ENCODE peak calls at places on chromosomes 7 and 10, in ten cellular contexts. E is tibial nerve, G is ovary, K is spleen, U is gastrocnemius medialis, M is prostate gland, J is esophagus squamous epithelium, T is transverse colon, N is H1, A is A549. O is an unnamed sample.

GRCh38 chr10:102718220-102718619 is 3.8 kb downstream of the SFXN2 start:
- DNase-seq in A (no peak), K (no peak), G (peak; percentile 55), M (no peak), T (no peak), E (no peak), N (no peak), U (peak; percentile 44), J (no peak), O (no peak)

GRCh38 chr10:112649492-112650152 is 202.6 kb downstream of the VTI1A start:
- DNase-seq in M (no peak), G (no peak), U (no peak), T (no peak), K (no peak), E (no peak), J (no peak), A (no peak), N (no peak), O (no peak)

GRCh38 chr10:122981066-122981464 is 864 bp downstream of the PSTK start:
- DNase-seq in N (peak; percentile 2), G (no peak), E (no peak), J (no peak), A (peak; percentile 57), T (no peak), K (no peak), M (no peak), U (no peak), O (peak; percentile 69)

GRCh38 chr10:5497289-5497688 is 2.1 kb downstream of the CALML5 start:
- DNase-seq in G (no peak), T (no peak), K (no peak), U (no peak), J (no peak), N (no peak), A (no peak), M (no peak), E (no peak), O (no peak)

GRCh38 chr10:110211455-110211843 is 4.0 kb downstream of the MXI1 start:
- DNase-seq in G (no peak), M (no peak), U (no peak), E (no peak), K (no peak), T (no peak), N (no peak), J (no peak), A (no peak), O (no peak)

GRCh38 chr10:84510121-84510520 is 181.7 kb downstream of the CCSER2 start:
- DNase-seq in T (no peak), M (no peak), G (no peak), E (no peak), N (no peak), U (no peak), A (no peak), J (no peak), K (no peak), O (no peak)

GRCh38 chr7:74183653-74184450 is 9.7 kb downstream of the EIF4H start:
- DNase-seq in U (no peak), G (no peak), K (no peak), N (no peak), M (no peak), E (no peak), J (no peak), A (peak; percentile 41), T (no peak), O (peak; percentile 27)

GRCh38 chr7:112692333-112692732 is 97.9 kb downstream of the TMEM168 start:
- DNase-seq in G (no peak), U (no peak), K (no peak), A (no peak), N (no peak), M (no peak), E (no peak), J (no peak), T (no peak), O (no peak)

GRCh38 chr10:77926566-77927342 is at the start of gene DLG5:
- DNase-seq in K (peak; percentile 79), U (peak; percentile 43), E (peak; percentile 31), J (no peak), N (no peak), T (peak; percentile 75), A (no peak), M (peak; percentile 76), G (peak; percentile 83), O (peak; percentile 74)

DNA sequence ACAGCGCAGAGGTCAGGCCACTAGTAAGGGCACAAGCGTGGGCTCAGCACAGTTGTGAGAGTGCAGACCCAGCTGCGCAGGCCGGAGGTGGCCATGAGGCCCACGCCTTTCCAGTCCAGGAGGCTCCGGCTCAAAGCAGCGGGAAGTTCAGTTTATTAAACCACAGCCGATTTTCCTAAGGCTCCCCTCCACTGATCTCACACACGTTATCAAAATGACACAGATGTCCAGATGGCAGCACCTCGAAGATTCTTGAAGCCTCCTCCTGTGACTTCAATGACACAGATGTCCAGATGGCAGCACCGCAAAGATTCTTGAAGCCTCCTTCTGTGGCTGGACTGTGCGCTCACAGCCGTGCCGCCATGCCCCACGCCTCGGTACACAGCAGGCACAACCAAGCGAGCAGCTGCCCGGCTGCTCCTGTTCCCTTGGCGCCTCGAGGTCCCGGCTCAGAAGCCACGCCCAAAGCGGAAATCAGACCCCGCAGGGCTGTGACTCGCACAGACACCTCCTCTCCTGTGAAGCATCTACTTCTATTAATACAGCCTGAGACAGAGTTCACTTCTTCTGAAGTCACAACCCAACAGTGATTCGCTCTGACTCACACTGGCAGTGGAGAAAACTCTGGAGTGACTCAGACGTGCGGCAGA is 122.7 kb downstream of the MAD1L1 start:
- DNase-seq in G (peak; percentile 20), T (no peak), E (no peak), N (no peak), U (no peak), K (no peak), J (no peak), A (peak; percentile 87), M (no peak), O (peak; percentile 84)
- TF ChIP-seq POLR2A in G (no peak), T (no peak), E (no peak), N (no peak), U (no peak), K (no peak), J (no peak), A (no peak), M (no peak), O (no peak)

DNA sequence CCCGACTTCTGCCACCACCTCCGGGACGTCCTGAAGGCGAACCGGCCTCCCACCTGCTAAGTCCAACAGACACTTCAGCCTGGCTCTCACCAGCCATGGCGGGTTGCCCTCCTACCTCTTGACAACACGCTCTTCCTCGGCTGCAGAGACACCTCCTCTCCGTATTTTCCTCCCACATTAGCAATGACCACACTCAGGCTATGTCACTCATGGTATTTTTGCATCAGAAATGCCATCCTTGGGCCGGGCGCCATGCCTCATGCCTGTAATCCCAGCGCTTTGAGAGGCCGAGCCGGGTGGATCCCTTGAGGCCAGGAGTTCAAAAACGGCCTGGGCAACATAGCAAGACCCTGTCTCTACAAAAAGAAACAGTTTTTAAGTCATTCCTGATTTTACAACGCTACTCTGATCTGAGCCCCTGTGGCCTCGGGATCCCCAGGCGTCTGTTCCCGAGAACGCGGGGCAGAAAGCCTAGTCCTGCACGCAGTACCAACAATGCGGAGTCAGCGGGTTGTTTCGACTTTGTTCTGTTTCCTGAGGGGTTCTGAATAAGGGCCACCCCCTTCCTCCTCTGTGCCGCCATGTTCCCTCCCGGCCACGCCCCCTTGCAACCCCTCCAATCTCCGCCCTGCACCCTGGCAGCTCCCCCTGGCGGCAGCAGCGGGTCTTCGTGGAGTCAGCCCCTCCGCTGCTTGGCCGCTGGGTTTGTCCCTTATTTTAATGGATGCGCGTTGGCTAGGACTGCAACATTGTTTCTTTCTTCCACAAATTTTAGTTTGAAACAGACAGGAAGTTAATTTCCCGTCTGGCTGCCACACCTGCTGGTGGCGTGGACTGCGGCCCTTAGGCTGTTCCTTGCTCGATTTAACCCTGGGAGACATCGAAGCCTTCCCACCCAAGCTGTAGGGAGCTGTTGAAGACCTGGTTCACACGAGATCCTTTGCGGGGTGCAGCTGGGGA is 9.7 kb upstream of the ZFAND2A start:
- DNase-seq in G (peak; percentile 79), E (peak; percentile 76), T (peak; percentile 90), A (peak; percentile 85), M (peak; percentile 51), U (peak; percentile 63), N (no peak), J (no peak), K (peak; percentile 85), O (peak; percentile 93)
- TF ChIP-seq POLR2A in G (no peak), E (no peak), T (no peak), A (peak; percentile 68), M (no peak), U (no peak), N (no peak), J (no peak), K (no peak), O (peak; percentile 52)

DNA sequence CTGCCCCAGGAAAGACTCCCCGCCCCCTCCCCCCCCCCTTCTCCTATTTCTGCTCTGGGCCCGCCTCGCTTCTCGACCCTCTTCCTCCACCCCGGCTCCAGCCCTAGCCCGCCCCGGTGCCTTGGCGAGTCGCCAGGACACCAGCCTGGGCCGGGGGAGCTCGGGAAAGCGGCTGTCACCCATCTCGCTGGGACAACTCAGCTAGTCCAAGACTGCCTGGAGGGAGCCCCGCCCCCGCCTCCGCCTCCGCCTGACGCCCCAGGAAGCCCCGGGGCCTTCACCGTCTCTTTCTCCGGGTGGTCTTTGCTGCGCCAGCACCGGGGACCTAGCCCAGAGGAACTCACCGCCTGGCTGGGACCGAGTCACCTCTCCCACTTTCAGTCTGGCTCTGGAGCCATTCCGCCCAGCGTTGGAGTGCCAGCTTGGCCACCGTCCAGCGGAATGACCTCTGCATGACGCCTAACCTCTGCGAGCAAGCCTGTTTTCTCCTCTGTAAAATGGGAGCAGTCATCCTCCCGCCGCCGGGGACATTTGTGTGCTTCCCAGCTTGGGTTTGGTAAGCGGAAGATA is 1.1 kb upstream of the ZCCHC24 start:
- DNase-seq in K (peak; percentile 92), E (peak; percentile 49), J (no peak), U (no peak), G (peak; percentile 85), T (peak; percentile 58), A (peak; percentile 18), M (peak; percentile 25), N (no peak), O (peak; percentile 43)
- TF ChIP-seq POLR2A in K (no peak), E (no peak), J (no peak), U (no peak), G (no peak), T (no peak), A (no peak), M (no peak), N (no peak), O (no peak)

GRCh38 chr7:106781007-106781406 is 84.1 kb upstream of the PIK3CG start:
- DNase-seq in G (no peak), T (no peak), U (no peak), J (no peak), M (no peak), K (no peak), N (no peak), E (no peak), A (no peak), O (no peak)

GRCh38 chr7:106777666-106778299 is 87.3 kb upstream of the PIK3CG start:
- DNase-seq in E (no peak), N (no peak), U (no peak), K (no peak), A (no peak), G (no peak), J (no peak), T (no peak), M (no peak), O (no peak)

GRCh38 chr7:106781828-106782544 is 83.1 kb upstream of the PIK3CG start:
- DNase-seq in M (no peak), N (no peak), K (no peak), A (no peak), G (no peak), U (no peak), T (no peak), J (no peak), E (no peak), O (no peak)

GRCh38 chr7:106778656-106779250 is 86.3 kb upstream of the PIK3CG start:
- DNase-seq in J (no peak), M (no peak), E (no peak), T (no peak), K (no peak), U (no peak), N (no peak), G (no peak), A (no peak), O (no peak)

GRCh38 chr7:106779877-106780276 is 85.2 kb upstream of the PIK3CG start:
- DNase-seq in M (no peak), A (peak; percentile 25), N (no peak), T (peak; percentile 69), K (no peak), J (no peak), G (no peak), U (no peak), E (no peak), O (peak; percentile 12)
- TF ChIP-seq POLR2A in M (no peak), A (no peak), N (no peak), T (no peak), K (no peak), J (no peak), G (no peak), U (no peak), E (no peak), O (no peak)